ENCODE peak calls at places on chromosomes 2 and 18, in five cellular contexts. X is MCF 10A; A is activated CD8-positive, alpha-beta memory T cell treated with anti-CD3 and anti-CD28 coated beads for 24 hours; E is body of pancreas; Y is T-helper 1 cell. V is an unnamed sample.

GRCh38 chr18:907171-907879 is 2.7 kb downstream of the ADCYAP1 start:
- DNase-seq in X (no peak), A (no peak), E (peak), Y (no peak), V (no peak)

GRCh38 chr2:136997550-136997949 is 232.2 kb downstream of the THSD7B start:
- DNase-seq in X (peak), A (no peak), E (no peak), Y (no peak), V (no peak)

GRCh38 chr2:14237902-14238301 is 394.6 kb upstream of the LRATD1 start:
- DNase-seq in X (no peak), A (no peak), E (no peak), Y (no peak), V (no peak)

GRCh38 chr18:23283933-23284430 is 148.7 kb downstream of the CABLES1 start:
- DNase-seq in X (peak), A (no peak), E (no peak), Y (no peak), V (no peak)

GRCh38 chr2:69692424-69692823 is 48.9 kb upstream of the AAK1 start:
- DNase-seq in X (no peak), A (no peak), E (no peak), Y (no peak), V (no peak)

GRCh38 chr2:10028988-10029874 is 14.1 kb upstream of the KLF11 start:
- DNase-seq in X (no peak), A (peak), E (no peak), Y (no peak), V (peak)

GRCh38 chr2:96267159-96267971 is 1.3 kb downstream of the CIAO1 start:
- DNase-seq in X (peak), A (peak), E (peak), Y (peak), V (peak)

GRCh38 chr18:48038636-48039035 is 108.2 kb upstream of the SMAD2 start:
- DNase-seq in X (no peak), A (no peak), E (no peak), Y (no peak), V (no peak)

GRCh38 chr2:216700088-216700567 is 4.8 kb upstream of the IGFBP5 start:
- DNase-seq in X (no peak), A (no peak), E (no peak), Y (no peak), V (no peak)

GRCh38 chr2:158894078-158894477 is 74.4 kb upstream of the TANC1 start:
- DNase-seq in X (peak), A (no peak), E (no peak), Y (no peak), V (no peak)

GRCh38 chr2:12076810-12077209 is 330.4 kb downstream of the LPIN1 start:
- DNase-seq in X (peak), A (no peak), E (peak), Y (no peak), V (no peak)

GRCh38 chr2:17740203-17740602 is 13.4 kb downstream of the SMC6 start:
- DNase-seq in X (no peak), A (no peak), E (no peak), Y (no peak), V (no peak)

GRCh38 chr18:22705328-22705727 is 227.8 kb upstream of the RBBP8 start:
- DNase-seq in X (peak), A (no peak), E (no peak), Y (no peak), V (no peak)

GRCh38 chr2:163369111-163369510 is 366.7 kb downstream of the FIGN start:
- DNase-seq in X (no peak), A (no peak), E (no peak), Y (no peak), V (no peak)

GRCh38 chr18:25350561-25351201 is 1.3 kb downstream of the ZNF521 start:
- DNase-seq in X (no peak), A (peak), E (peak), Y (no peak), V (peak)

GRCh38 chr2:113886479-113887383 is 3.2 kb upstream of the ACTR3 start:
- DNase-seq in X (peak), A (peak), E (peak), Y (no peak), V (peak)

GRCh38 chr2:149104221-149104620 is 65.7 kb downstream of the LYPD6B start:
- DNase-seq in X (no peak), A (no peak), E (no peak), Y (no peak), V (no peak)

GRCh38 chr18:24792164-24792563 is 331.7 kb downstream of the HRH4 start:
- DNase-seq in X (no peak), A (no peak), E (no peak), Y (no peak), V (no peak)

GRCh38 chr2:200042944-200043343 is 87.6 kb downstream of the MAIP1 start:
- DNase-seq in X (no peak), A (no peak), E (no peak), Y (no peak), V (no peak)

GRCh38 chr2:142306126-142306525 is 175.3 kb upstream of the LRP1B start:
- DNase-seq in X (no peak), A (no peak), E (no peak), Y (no peak), V (no peak)

GRCh38 chr2:43142921-43143438 is 83.4 kb downstream of the ZFP36L2 start:
- DNase-seq in X (peak), A (peak), E (no peak), Y (no peak), V (no peak)

GRCh38 chr2:239496700-239497099 is 95.9 kb upstream of the HDAC4 start:
- DNase-seq in X (no peak), A (no peak), E (no peak), Y (no peak), V (no peak)

GRCh38 chr2:127063701-127064590 is 43.0 kb downstream of the BIN1 start:
- DNase-seq in X (no peak), A (no peak), E (no peak), Y (no peak), V (no peak)

V was measured in transverse colon.